ENCODE peak calls at places on chromosome 19, in nine cellular contexts. A is astrocyte of the hippocampus; H is A549; K is left colon; X is activated CD4-positive, alpha-beta T cell treated with anti-CD3 and anti-CD28 coated beads, Interleukin-2, amount 50 U/mL, for 1 hour; G is NCI-H1105 treated with DMSO at 0.1 percent for 48 hours; R is putamen; W is naive B cell; C is MG63. J is an unnamed sample.

GRCh38 chr19:55348317-55349034 is 6.0 kb downstream of the COX6B2 start:
- DNase-seq in A (no peak), H (no peak), K (no peak), X (no peak), G (no peak), R (no peak), W (no peak), C (no peak), J (no peak)

GRCh38 chr19:32246032-32246431 is 99.4 kb upstream of the ZNF507 start:
- DNase-seq in A (no peak), H (no peak), K (no peak), X (no peak), G (no peak), R (no peak), W (no peak), C (no peak), J (no peak)

GRCh38 chr19:57527136-57527881 is at the start of gene ZNF549:
- DNase-seq in A (peak; percentile 97), H (peak; percentile 84), K (peak; percentile 87), X (peak; percentile 83), G (peak; percentile 96), R (peak; percentile 78), W (peak; percentile 88), C (peak; percentile 96), J (peak; percentile 95)

GRCh38 chr19:8654591-8655339 is 24.3 kb downstream of the NFILZ start:
- DNase-seq in A (peak; percentile 73), H (peak; percentile 59), K (peak; percentile 46), X (peak; percentile 68), G (peak; percentile 10), R (no peak), W (peak; percentile 56), C (peak; percentile 58), J (peak; percentile 58)

GRCh38 chr19:36771275-36772231 is 1.1 kb downstream of the ZNF850 start:
- DNase-seq in A (peak; percentile 93), H (no peak), K (peak; percentile 54), X (no peak), G (peak; percentile 39), R (no peak), W (peak; percentile 47), C (peak; percentile 23), J (peak; percentile 97)

GRCh38 chr19:46599716-46600392 is 1.3 kb upstream of the CALM3 start:
- DNase-seq in A (no peak), H (no peak), K (no peak), X (no peak), G (no peak), R (no peak), W (no peak), C (no peak), J (no peak)

GRCh38 chr19:46954502-46955004 is 65.1 kb upstream of the NPAS1 start:
- DNase-seq in A (no peak), H (no peak), K (no peak), X (no peak), G (no peak), R (no peak), W (no peak), C (no peak), J (no peak)

GRCh38 chr19:2547721-2548120 is 71.8 kb downstream of the GADD45B start:
- DNase-seq in A (no peak), H (no peak), K (no peak), X (no peak), G (no peak), R (no peak), W (no peak), C (no peak), J (no peak)

GRCh38 chr19:40280608-40281221 is 4.4 kb downstream of the AKT2 start:
- DNase-seq in A (no peak), H (no peak), K (peak; percentile 78), X (no peak), G (no peak), R (no peak), W (no peak), C (no peak), J (no peak)

J was measured in cardiac muscle cell.